ENCODE peak calls at places on chromosomes 2 and 18, in four cellular contexts. One of them, this sample, is unnamed.

GRCh38 chr2:26598336-26599006 is 42.7 kb downstream of the CIB4 start:
- DNase-seq in spleen: peak
- DNase-seq in esophagus squamous epithelium: no peak
- DNase-seq in A549: no peak
- DNase-seq in this sample: no peak

GRCh38 chr18:57439617-57439975 is 4.4 kb downstream of the ONECUT2 start:
- DNase-seq in esophagus squamous epithelium: no peak
- DNase-seq in A549: no peak
- DNase-seq in spleen: no peak
- DNase-seq in this sample: no peak

GRCh38 chr2:119760876-119761275 is 1.2 kb downstream of the PTPN4 start:
- DNase-seq in spleen: no peak
- DNase-seq in esophagus squamous epithelium: no peak
- DNase-seq in A549: peak
- DNase-seq in this sample: no peak

GRCh38 chr2:76279142-76279541 is 568.4 kb upstream of the GCFC2 start:
- DNase-seq in esophagus squamous epithelium: no peak
- DNase-seq in spleen: no peak
- DNase-seq in A549: no peak
- DNase-seq in this sample: no peak

GRCh38 chr18:79784965-79785770 is 12.6 kb upstream of the KCNG2 start:
- DNase-seq in esophagus squamous epithelium: no peak
- DNase-seq in spleen: peak
- DNase-seq in A549: no peak
- DNase-seq in this sample: no peak

GRCh38 chr2:151945186-151945585 is 117.0 kb upstream of the ARL5A start:
- DNase-seq in spleen: no peak
- DNase-seq in esophagus squamous epithelium: no peak
- DNase-seq in A549: no peak
- DNase-seq in this sample: no peak

GRCh38 chr2:15912203-15912602 is 28.1 kb upstream of the MYCN start:
- DNase-seq in spleen: no peak
- DNase-seq in A549: peak
- DNase-seq in esophagus squamous epithelium: no peak
- DNase-seq in this sample: no peak

GRCh38 chr2:217289909-217290283 is 430.0 kb upstream of the TNP1 start:
- DNase-seq in spleen: no peak
- DNase-seq in esophagus squamous epithelium: no peak
- DNase-seq in A549: no peak
- DNase-seq in this sample: no peak

GRCh38 chr18:62944454-62944853 is 229.1 kb downstream of the PHLPP1 start:
- DNase-seq in spleen: no peak
- DNase-seq in esophagus squamous epithelium: no peak
- DNase-seq in A549: no peak
- DNase-seq in this sample: no peak

GRCh38 chr2:155054712-155055111 is 356.2 kb downstream of the KCNJ3 start:
- DNase-seq in A549: no peak
- DNase-seq in esophagus squamous epithelium: no peak
- DNase-seq in spleen: no peak
- DNase-seq in this sample: no peak

GRCh38 chr2:58434692-58435091 is 193.6 kb upstream of the FANCL start:
- DNase-seq in A549: no peak
- DNase-seq in esophagus squamous epithelium: no peak
- DNase-seq in spleen: no peak
- DNase-seq in this sample: no peak

GRCh38 chr2:179571141-179571713 is 290.2 kb downstream of the ZNF385B start:
- DNase-seq in spleen: no peak
- DNase-seq in A549: no peak
- DNase-seq in esophagus squamous epithelium: no peak
- DNase-seq in this sample: no peak

GRCh38 chr2:67304300-67304890 is 92.7 kb upstream of the ETAA1 start:
- DNase-seq in spleen: no peak
- DNase-seq in A549: no peak
- DNase-seq in esophagus squamous epithelium: no peak
- DNase-seq in this sample: no peak

GRCh38 chr2:167814881-167815718 is 432.3 kb downstream of the STK39 start:
- DNase-seq in esophagus squamous epithelium: no peak
- DNase-seq in spleen: no peak
- DNase-seq in A549: no peak
- DNase-seq in this sample: no peak

GRCh38 chr2:14937336-14937735 is 304.8 kb downstream of the LRATD1 start:
- DNase-seq in esophagus squamous epithelium: no peak
- DNase-seq in A549: no peak
- DNase-seq in spleen: no peak
- DNase-seq in this sample: no peak

GRCh38 chr2:98901702-98902101 is 34.3 kb downstream of the CRACDL start:
- DNase-seq in spleen: no peak
- DNase-seq in esophagus squamous epithelium: no peak
- DNase-seq in A549: no peak
- DNase-seq in this sample: no peak

GRCh38 chr2:226995625-226996041 is 159.8 kb downstream of the RHBDD1 start:
- DNase-seq in A549: no peak
- DNase-seq in spleen: no peak
- DNase-seq in esophagus squamous epithelium: no peak
- DNase-seq in this sample: no peak

GRCh38 chr2:141529674-141530073 is 601.1 kb downstream of the LRP1B start:
- DNase-seq in esophagus squamous epithelium: no peak
- DNase-seq in A549: no peak
- DNase-seq in spleen: no peak
- DNase-seq in this sample: no peak

GRCh38 chr18:44852818-44853217 is 172.1 kb downstream of the SETBP1 start:
- DNase-seq in spleen: no peak
- DNase-seq in A549: no peak
- DNase-seq in esophagus squamous epithelium: no peak
- DNase-seq in this sample: no peak

GRCh38 chr2:171807831-171808393 is 86.1 kb downstream of the SLC25A12 start:
- DNase-seq in A549: no peak
- DNase-seq in spleen: no peak
- DNase-seq in esophagus squamous epithelium: no peak
- DNase-seq in this sample: no peak

GRCh38 chr2:63763336-63764056 is 78.2 kb upstream of the UGP2 start:
- DNase-seq in A549: no peak
- DNase-seq in spleen: no peak
- DNase-seq in esophagus squamous epithelium: no peak
- DNase-seq in this sample: no peak

GRCh38 chr2:88055049-88055435 is 541 bp downstream of the KRCC1 start:
- DNase-seq in esophagus squamous epithelium: no peak
- DNase-seq in spleen: no peak
- DNase-seq in A549: peak
- DNase-seq in this sample: peak

GRCh38 chr2:237935740-237936452 is 30.9 kb upstream of the UBE2F start:
- DNase-seq in A549: no peak
- DNase-seq in esophagus squamous epithelium: no peak
- DNase-seq in spleen: peak
- DNase-seq in this sample: no peak

GRCh38 chr2:233462202-233462785 is 104.3 kb downstream of the USP40 start:
- DNase-seq in A549: no peak
- DNase-seq in esophagus squamous epithelium: no peak
- DNase-seq in spleen: peak
- DNase-seq in this sample: no peak

GRCh38 chr2:231708773-231709635 is 679 bp downstream of the PTMA start:
- DNase-seq in spleen: peak
- DNase-seq in A549: no peak
- DNase-seq in esophagus squamous epithelium: no peak
- DNase-seq in this sample: no peak

GRCh38 chr2:231706731-231707624 is 1.3 kb upstream of the PTMA start:
- DNase-seq in esophagus squamous epithelium: peak
- DNase-seq in A549: peak
- DNase-seq in spleen: peak
- DNase-seq in this sample: peak

GRCh38 chr2:231709636-231709980 is 1.3 kb downstream of the PTMA start:
- DNase-seq in esophagus squamous epithelium: peak
- DNase-seq in A549: no peak
- DNase-seq in spleen: peak
- DNase-seq in this sample: no peak

GRCh38 chr2:231708050-231708772 is at the start of gene PTMA:
- DNase-seq in A549: peak
- DNase-seq in spleen: peak
- DNase-seq in esophagus squamous epithelium: peak
- DNase-seq in this sample: peak

DNA sequence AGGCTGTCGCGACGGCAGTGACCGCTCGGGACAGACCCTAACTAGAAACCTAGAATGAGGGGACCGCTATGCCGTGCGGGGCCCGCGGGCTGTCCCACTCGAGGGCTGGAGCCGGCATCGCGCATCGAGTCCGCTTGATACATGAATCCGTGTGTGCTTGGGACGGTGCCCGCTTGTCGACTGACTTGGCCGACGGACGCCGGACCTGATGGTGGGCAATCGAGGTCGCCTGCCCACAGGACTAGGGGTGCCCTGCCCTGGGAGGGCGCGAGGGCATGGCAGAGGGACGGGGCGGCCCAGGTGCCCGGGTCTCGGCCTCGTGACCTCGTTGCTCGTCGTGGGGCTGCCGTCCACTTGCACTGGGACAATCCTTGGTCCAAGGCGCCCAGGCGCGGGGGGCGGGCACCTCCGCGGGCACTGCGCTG is 688 bp upstream of the PTMA start:
- DNase-seq in A549: no peak
- DNase-seq in esophagus squamous epithelium: peak
- DNase-seq in spleen: no peak
- DNase-seq in this sample: no peak
- TF ChIP-seq POLR2A in A549: peak
- TF ChIP-seq POLR2A in esophagus squamous epithelium: peak
- TF ChIP-seq POLR2A in spleen: no peak
- TF ChIP-seq POLR2A in this sample: no peak

DNA sequence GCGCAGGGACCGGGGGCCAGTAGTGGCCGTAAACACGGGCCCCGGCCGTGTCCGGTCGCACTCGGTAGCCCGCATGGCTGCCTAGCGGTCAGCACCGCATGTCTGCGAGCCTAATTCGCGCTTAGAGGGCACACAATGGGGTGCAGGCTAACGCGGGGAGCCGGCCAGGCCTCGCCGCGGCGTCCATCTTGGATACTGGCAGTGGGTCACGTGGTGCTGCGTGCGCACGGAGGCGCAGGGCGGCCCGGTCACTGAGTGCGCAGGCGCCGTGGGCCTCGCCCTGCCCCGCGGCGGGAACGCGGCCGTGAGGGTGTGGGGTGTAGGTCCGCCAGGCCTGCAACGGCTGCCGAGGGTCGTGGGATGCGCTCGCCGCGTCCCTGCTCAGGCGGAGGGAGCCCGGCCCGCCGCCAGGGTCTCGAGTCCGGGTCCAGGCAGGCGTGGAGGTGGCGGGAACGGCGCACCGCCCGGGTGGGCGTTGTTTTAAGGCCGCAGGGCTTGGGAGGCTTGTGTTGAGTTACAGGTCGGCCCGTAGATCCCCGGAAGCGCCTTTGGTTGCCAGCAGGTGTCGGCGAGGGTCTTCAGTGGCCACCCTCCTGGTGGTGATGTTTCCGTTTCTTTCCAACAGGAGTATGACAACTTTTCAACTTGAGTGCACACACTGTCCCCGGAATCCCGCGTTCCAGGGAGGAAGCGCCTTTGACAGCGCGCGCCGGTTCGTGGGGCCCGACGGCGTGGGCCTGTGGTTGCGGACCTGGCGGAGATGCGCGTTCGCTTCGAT is 819 bp upstream of the HDAC4 start:
- DNase-seq in spleen: peak
- DNase-seq in A549: peak
- DNase-seq in esophagus squamous epithelium: peak
- DNase-seq in this sample: peak
- TF ChIP-seq POLR2A in spleen: peak
- TF ChIP-seq POLR2A in A549: peak
- TF ChIP-seq POLR2A in esophagus squamous epithelium: peak
- TF ChIP-seq POLR2A in this sample: peak

GRCh38 chr2:201158111-201158929 is 24.6 kb upstream of the CASP10 start:
- DNase-seq in esophagus squamous epithelium: no peak
- DNase-seq in spleen: peak
- DNase-seq in A549: peak
- DNase-seq in this sample: peak
- TF ChIP-seq POLR2A in esophagus squamous epithelium: no peak
- TF ChIP-seq POLR2A in spleen: no peak
- TF ChIP-seq POLR2A in A549: no peak
- TF ChIP-seq POLR2A in this sample: no peak

GRCh38 chr2:23826771-23827170 is 100.2 kb downstream of the ATAD2B start:
- DNase-seq in esophagus squamous epithelium: no peak
- DNase-seq in spleen: no peak
- DNase-seq in A549: no peak
- DNase-seq in this sample: no peak

GRCh38 chr2:23824777-23825212 is 102.1 kb downstream of the ATAD2B start:
- DNase-seq in A549: peak
- DNase-seq in esophagus squamous epithelium: no peak
- DNase-seq in spleen: no peak
- DNase-seq in this sample: no peak

GRCh38 chr2:23828256-23828980 is 98.5 kb downstream of the ATAD2B start:
- DNase-seq in spleen: no peak
- DNase-seq in A549: no peak
- DNase-seq in esophagus squamous epithelium: no peak
- DNase-seq in this sample: no peak

GRCh38 chr2:23823863-23824262 is 103.1 kb downstream of the ATAD2B start:
- DNase-seq in A549: no peak
- DNase-seq in esophagus squamous epithelium: no peak
- DNase-seq in spleen: no peak
- DNase-seq in this sample: no peak

DNA sequence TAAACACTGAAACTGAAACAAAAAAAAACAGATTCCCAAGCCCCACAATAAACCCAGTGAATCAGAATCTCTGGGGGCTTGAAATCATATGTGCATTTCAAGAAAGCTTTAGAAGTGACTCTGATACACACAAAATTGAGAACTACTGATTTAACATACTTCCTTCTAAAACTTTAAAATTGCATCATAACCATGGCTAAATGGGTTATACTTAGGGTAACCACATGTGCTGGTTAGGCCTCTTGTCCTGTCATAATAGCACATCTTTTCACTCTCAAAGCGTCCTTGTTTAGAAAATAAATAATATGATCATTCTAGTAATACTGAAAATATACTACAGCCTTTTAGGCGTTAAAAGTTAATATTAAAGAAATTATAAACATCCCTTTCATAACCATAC is 100.8 kb downstream of the ATAD2B start:
- DNase-seq in spleen: no peak
- DNase-seq in esophagus squamous epithelium: no peak
- DNase-seq in A549: no peak
- DNase-seq in this sample: no peak
- TF ChIP-seq POLR2A in spleen: no peak
- TF ChIP-seq POLR2A in esophagus squamous epithelium: no peak
- TF ChIP-seq POLR2A in A549: no peak
- TF ChIP-seq POLR2A in this sample: no peak

GRCh38 chr2:73112026-73112912 is 479 bp downstream of the RAB11FIP5 start:
- DNase-seq in spleen: peak
- DNase-seq in esophagus squamous epithelium: no peak
- DNase-seq in A549: no peak
- DNase-seq in this sample: no peak
- TF ChIP-seq POLR2A in spleen: no peak
- TF ChIP-seq POLR2A in esophagus squamous epithelium: peak
- TF ChIP-seq POLR2A in A549: no peak
- TF ChIP-seq POLR2A in this sample: no peak

GRCh38 chr2:175107146-175107545 is 60.9 kb downstream of the ATF2 start:
- DNase-seq in esophagus squamous epithelium: no peak
- DNase-seq in A549: no peak
- DNase-seq in spleen: no peak
- DNase-seq in this sample: no peak
- TF ChIP-seq POLR2A in esophagus squamous epithelium: no peak
- TF ChIP-seq POLR2A in A549: no peak
- TF ChIP-seq POLR2A in spleen: no peak
- TF ChIP-seq POLR2A in this sample: no peak

GRCh38 chr18:3578621-3579020 is 128.6 kb downstream of the TGIF1 start:
- DNase-seq in esophagus squamous epithelium: no peak
- DNase-seq in A549: no peak
- DNase-seq in spleen: no peak
- DNase-seq in this sample: no peak
- TF ChIP-seq POLR2A in esophagus squamous epithelium: no peak
- TF ChIP-seq POLR2A in A549: no peak
- TF ChIP-seq POLR2A in spleen: no peak
- TF ChIP-seq POLR2A in this sample: no peak

This sample was measured in GM12891.